ENCODE peak calls at places on chromosomes 13 and 19, in four cellular contexts. O is choroid plexus epithelial cell, D is aorta, P is endodermal cell. E is an unnamed sample.

GRCh38 chr19:10290876-10291553 is 1.3 kb downstream of the ICAM5 start:
- DNase-seq in O (peak), D (peak), P (peak), E (peak)

GRCh38 chr19:21110183-21110582 is 28.2 kb downstream of the ZNF714 start:
- DNase-seq in O (no peak), D (no peak), P (no peak), E (no peak)

GRCh38 chr13:74930402-74931165 is 551.4 kb downstream of the TBC1D4 start:
- DNase-seq in O (peak), D (no peak), P (no peak), E (no peak)

GRCh38 chr13:46885018-46885417 is 11.8 kb downstream of the HTR2A start:
- DNase-seq in O (no peak), D (no peak), P (no peak), E (no peak)

GRCh38 chr13:41268764-41269163 is 5.4 kb upstream of the MTRF1 start:
- DNase-seq in O (peak), D (no peak), P (no peak), E (no peak)

GRCh38 chr13:94825507-94825906 is 113.2 kb upstream of the SOX21 start:
- DNase-seq in O (peak), D (peak), P (peak), E (peak)

GRCh38 chr19:48490980-48491792 is 20.4 kb downstream of the LMTK3 start:
- DNase-seq in O (peak), D (no peak), P (peak), E (peak)

GRCh38 chr19:19579533-19580361 is 38.7 kb downstream of the PBX4 start:
- DNase-seq in O (no peak), D (no peak), P (no peak), E (no peak)

GRCh38 chr13:32669030-32669646 is 82.9 kb downstream of the PDS5B start:
- DNase-seq in O (peak), D (no peak), P (no peak), E (no peak)

GRCh38 chr19:15265849-15266248 is 33.6 kb upstream of the EPHX3 start:
- DNase-seq in O (peak), D (peak), P (no peak), E (peak)

GRCh38 chr19:16143399-16144215 is at the start of gene HSH2D:
- DNase-seq in O (no peak), D (peak), P (peak), E (peak)

GRCh38 chr13:109914111-109914510 is 127.7 kb upstream of the IRS2 start:
- DNase-seq in O (no peak), D (no peak), P (no peak), E (no peak)

GRCh38 chr13:74246398-74246975 is 112.3 kb upstream of the KLF12 start:
- DNase-seq in O (peak), D (peak), P (no peak), E (no peak)

GRCh38 chr13:64347662-64348061 is 2882.5 kb downstream of the PCDH9 start:
- DNase-seq in O (peak), D (no peak), P (no peak), E (no peak)

GRCh38 chr19:18167011-18167410 is 6.6 kb upstream of the IFI30 start:
- DNase-seq in O (no peak), D (no peak), P (no peak), E (no peak)

GRCh38 chr19:57771417-57771816 is 1.9 kb downstream of the ZNF586 start:
- DNase-seq in O (no peak), D (no peak), P (no peak), E (no peak)
- H3K4me3 ChIP-seq in O (no peak), D (no peak), P (no peak), E (no peak)

DNA sequence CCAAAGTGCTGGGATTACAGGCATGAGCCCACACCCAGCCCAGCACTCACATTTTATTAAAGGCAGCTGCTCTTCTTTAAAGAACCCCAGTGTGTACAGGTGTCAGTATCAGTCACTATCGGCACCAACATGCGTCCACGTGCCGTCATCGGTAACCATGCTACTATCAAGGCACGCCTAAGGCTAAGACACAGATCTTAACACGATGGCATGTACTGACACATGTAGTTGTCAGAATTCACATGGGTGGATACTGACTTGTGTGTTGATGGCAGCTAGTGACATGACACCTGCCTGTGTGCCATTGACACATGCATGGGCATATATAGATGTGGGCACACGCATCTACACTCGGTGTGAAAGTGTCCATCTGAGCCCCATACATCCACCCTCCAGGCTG is 12.2 kb upstream of the HIF3A start:
- DNase-seq in O (no peak), D (no peak), P (no peak), E (no peak)
- H3K4me3 ChIP-seq in O (no peak), D (no peak), P (no peak), E (no peak)

DNA sequence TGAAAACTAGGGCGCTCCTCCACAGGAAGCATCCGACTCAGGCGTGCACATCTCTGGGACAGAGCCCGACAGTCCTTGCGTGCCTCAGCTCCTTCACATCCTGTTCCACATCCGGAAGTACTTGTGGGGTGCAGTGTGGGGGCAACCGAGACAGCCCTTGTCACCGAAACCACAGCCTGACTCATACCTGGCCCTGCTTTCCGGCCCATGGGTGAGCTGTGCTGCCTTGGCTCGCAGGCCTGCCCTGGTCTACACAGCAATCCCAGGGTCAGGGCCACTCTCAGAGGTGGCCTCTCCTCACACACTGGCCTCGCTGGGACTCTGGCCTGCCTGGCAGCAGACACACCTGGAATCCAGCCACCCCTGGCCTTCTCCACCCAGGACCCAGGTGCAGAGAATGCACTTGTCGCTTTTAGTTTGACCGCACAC is 100.4 kb downstream of the STK24 start:
- DNase-seq in O (peak), D (peak), P (peak), E (peak)
- H3K4me3 ChIP-seq in O (no peak), D (no peak), P (no peak), E (no peak)

DNA sequence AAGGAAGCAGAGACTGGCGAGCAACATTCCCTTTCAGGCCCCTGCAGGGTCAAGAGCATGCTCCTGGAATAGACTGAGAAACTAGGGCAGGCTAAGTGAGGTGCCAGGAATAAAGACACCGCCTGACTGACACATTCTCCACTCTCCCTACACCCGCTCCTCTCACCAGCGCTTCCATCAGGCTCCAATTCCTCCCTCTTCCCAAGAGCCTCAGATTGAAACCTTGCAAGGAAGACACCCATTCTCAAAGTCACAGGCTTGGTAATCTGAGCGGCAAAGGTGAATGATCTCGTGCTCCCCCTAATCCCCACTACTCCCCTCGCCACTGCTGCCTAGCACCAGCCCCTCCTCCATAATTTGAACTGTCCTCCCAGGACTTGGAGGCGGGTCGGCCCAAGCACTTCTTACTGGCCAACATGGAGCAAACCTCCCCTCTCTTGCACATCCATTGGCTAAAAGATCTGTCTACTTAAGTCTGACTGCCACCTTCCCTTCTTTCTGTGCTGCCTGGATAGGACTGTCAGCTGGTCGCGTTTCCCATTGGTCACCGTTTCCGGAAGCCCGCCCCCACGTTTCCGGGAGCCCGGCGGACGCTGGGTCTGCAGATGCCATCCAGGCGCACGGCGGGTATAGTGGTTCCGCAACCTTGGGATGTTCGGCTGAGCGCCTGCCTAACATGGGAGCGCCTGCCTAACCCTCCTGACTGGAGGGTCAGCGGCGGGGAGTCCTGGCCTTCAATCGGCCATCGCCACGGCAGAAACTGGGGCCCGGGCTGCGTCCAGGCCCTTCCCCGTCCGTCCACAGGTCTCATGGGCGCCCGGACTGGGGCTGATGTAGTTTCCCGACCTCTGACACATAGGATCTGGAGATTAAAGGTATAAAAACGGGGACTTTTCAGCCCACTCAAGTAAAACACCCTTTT is 33.6 kb downstream of the ZNF383 start:
- DNase-seq in O (peak), D (peak), P (no peak), E (peak)
- H3K4me3 ChIP-seq in O (peak), D (no peak), P (no peak), E (peak)

GRCh38 chr19:3669134-3669436 is 31.2 kb downstream of the PIP5K1C start:
- DNase-seq in O (no peak), D (no peak), P (peak), E (peak)
- H3K4me3 ChIP-seq in O (no peak), D (no peak), P (no peak), E (no peak)